ENCODE peak calls at places on chromosomes 3 and 15, in nine cellular contexts. One of them, this sample, is unnamed.

GRCh38 chr15:48425051-48425450 is 93.8 kb downstream of the DUT start:
- DNase-seq in endothelial cell: no peak
- DNase-seq in cardiac muscle cell: no peak
- DNase-seq in AG09319: no peak
- DNase-seq in left cardiac atrium: no peak
- DNase-seq in psoas muscle: no peak
- DNase-seq in right cardiac atrium: no peak
- DNase-seq in effector CD4-positive, alpha-beta T cell: no peak
- DNase-seq in AG04450: no peak
- DNase-seq in this sample: no peak

GRCh38 chr15:57384024-57384423 is 7.7 kb downstream of the CGNL1 start:
- DNase-seq in endothelial cell: no peak
- DNase-seq in AG04450: no peak
- DNase-seq in effector CD4-positive, alpha-beta T cell: no peak
- DNase-seq in cardiac muscle cell: peak; percentile 56
- DNase-seq in right cardiac atrium: peak; percentile 45
- DNase-seq in psoas muscle: no peak
- DNase-seq in AG09319: no peak
- DNase-seq in left cardiac atrium: peak; percentile 48
- DNase-seq in this sample: no peak

GRCh38 chr15:69568621-69569020 is 116.0 kb downstream of the RPLP1 start:
- DNase-seq in right cardiac atrium: no peak
- DNase-seq in endothelial cell: no peak
- DNase-seq in AG04450: peak; percentile 36
- DNase-seq in psoas muscle: no peak
- DNase-seq in AG09319: no peak
- DNase-seq in cardiac muscle cell: peak; percentile 85
- DNase-seq in left cardiac atrium: no peak
- DNase-seq in effector CD4-positive, alpha-beta T cell: no peak
- DNase-seq in this sample: peak; percentile 53

GRCh38 chr3:156997351-156997750 is 162.6 kb downstream of the CCNL1 start:
- DNase-seq in endothelial cell: no peak
- DNase-seq in left cardiac atrium: no peak
- DNase-seq in AG09319: peak; percentile 11
- DNase-seq in cardiac muscle cell: peak; percentile 48
- DNase-seq in AG04450: no peak
- DNase-seq in effector CD4-positive, alpha-beta T cell: no peak
- DNase-seq in psoas muscle: no peak
- DNase-seq in right cardiac atrium: no peak
- DNase-seq in this sample: no peak

GRCh38 chr3:120469440-120470415 is 18.9 kb upstream of the FSTL1 start:
- DNase-seq in AG04450: no peak
- DNase-seq in effector CD4-positive, alpha-beta T cell: no peak
- DNase-seq in AG09319: no peak
- DNase-seq in right cardiac atrium: peak; percentile 47
- DNase-seq in left cardiac atrium: no peak
- DNase-seq in endothelial cell: no peak
- DNase-seq in cardiac muscle cell: peak; percentile 40
- DNase-seq in psoas muscle: no peak
- DNase-seq in this sample: no peak

GRCh38 chr3:136512391-136512790 is 239.8 kb downstream of the STAG1 start:
- DNase-seq in AG04450: peak; percentile 20
- DNase-seq in AG09319: peak; percentile 44
- DNase-seq in right cardiac atrium: no peak
- DNase-seq in effector CD4-positive, alpha-beta T cell: no peak
- DNase-seq in left cardiac atrium: no peak
- DNase-seq in psoas muscle: no peak
- DNase-seq in endothelial cell: no peak
- DNase-seq in cardiac muscle cell: no peak
- DNase-seq in this sample: no peak

GRCh38 chr15:60539881-60540613 is 61.1 kb upstream of the ICE2 start:
- DNase-seq in left cardiac atrium: no peak
- DNase-seq in right cardiac atrium: no peak
- DNase-seq in endothelial cell: no peak
- DNase-seq in psoas muscle: no peak
- DNase-seq in AG09319: no peak
- DNase-seq in AG04450: no peak
- DNase-seq in cardiac muscle cell: no peak
- DNase-seq in effector CD4-positive, alpha-beta T cell: no peak
- DNase-seq in this sample: no peak

GRCh38 chr3:172470588-172470987 is 22.3 kb upstream of the GHSR start:
- DNase-seq in cardiac muscle cell: no peak
- DNase-seq in psoas muscle: no peak
- DNase-seq in AG09319: no peak
- DNase-seq in AG04450: no peak
- DNase-seq in effector CD4-positive, alpha-beta T cell: no peak
- DNase-seq in left cardiac atrium: no peak
- DNase-seq in right cardiac atrium: no peak
- DNase-seq in endothelial cell: no peak
- DNase-seq in this sample: no peak

GRCh38 chr3:19632099-19633074 is 301.6 kb downstream of the EFHB start:
- DNase-seq in AG09319: no peak
- DNase-seq in psoas muscle: no peak
- DNase-seq in right cardiac atrium: no peak
- DNase-seq in endothelial cell: no peak
- DNase-seq in cardiac muscle cell: no peak
- DNase-seq in effector CD4-positive, alpha-beta T cell: no peak
- DNase-seq in AG04450: no peak
- DNase-seq in left cardiac atrium: no peak
- DNase-seq in this sample: no peak

GRCh38 chr15:32029409-32029861 is 880 bp upstream of the CHRNA7 start:
- DNase-seq in left cardiac atrium: no peak
- DNase-seq in psoas muscle: peak; percentile 50
- DNase-seq in endothelial cell: peak; percentile 67
- DNase-seq in AG09319: no peak
- DNase-seq in cardiac muscle cell: peak; percentile 3
- DNase-seq in AG04450: no peak
- DNase-seq in effector CD4-positive, alpha-beta T cell: no peak
- DNase-seq in right cardiac atrium: no peak
- DNase-seq in this sample: no peak

GRCh38 chr3:5165698-5166097 is 21.8 kb upstream of the EDEM1 start:
- DNase-seq in AG09319: no peak
- DNase-seq in psoas muscle: no peak
- DNase-seq in AG04450: no peak
- DNase-seq in left cardiac atrium: no peak
- DNase-seq in endothelial cell: no peak
- DNase-seq in cardiac muscle cell: no peak
- DNase-seq in effector CD4-positive, alpha-beta T cell: no peak
- DNase-seq in right cardiac atrium: no peak
- DNase-seq in this sample: no peak

GRCh38 chr3:152323834-152324233 is 55.1 kb downstream of the MBNL1 start:
- DNase-seq in psoas muscle: no peak
- DNase-seq in AG04450: no peak
- DNase-seq in cardiac muscle cell: no peak
- DNase-seq in endothelial cell: no peak
- DNase-seq in left cardiac atrium: no peak
- DNase-seq in right cardiac atrium: no peak
- DNase-seq in AG09319: no peak
- DNase-seq in effector CD4-positive, alpha-beta T cell: no peak
- DNase-seq in this sample: no peak

GRCh38 chr3:47394867-47395266 is 14.0 kb downstream of the PTPN23 start:
- DNase-seq in endothelial cell: no peak
- DNase-seq in right cardiac atrium: no peak
- DNase-seq in psoas muscle: no peak
- DNase-seq in cardiac muscle cell: no peak
- DNase-seq in AG09319: no peak
- DNase-seq in effector CD4-positive, alpha-beta T cell: no peak
- DNase-seq in AG04450: no peak
- DNase-seq in left cardiac atrium: no peak
- DNase-seq in this sample: no peak

GRCh38 chr15:65954289-65954741 is 85.0 kb downstream of the RAB11A start:
- DNase-seq in effector CD4-positive, alpha-beta T cell: no peak
- DNase-seq in cardiac muscle cell: peak; percentile 74
- DNase-seq in AG09319: no peak
- DNase-seq in psoas muscle: no peak
- DNase-seq in right cardiac atrium: no peak
- DNase-seq in left cardiac atrium: no peak
- DNase-seq in endothelial cell: no peak
- DNase-seq in AG04450: no peak
- DNase-seq in this sample: no peak

GRCh38 chr15:63334821-63335220 is 46.8 kb downstream of the CA12 start:
- DNase-seq in AG09319: no peak
- DNase-seq in AG04450: no peak
- DNase-seq in psoas muscle: no peak
- DNase-seq in endothelial cell: no peak
- DNase-seq in left cardiac atrium: no peak
- DNase-seq in right cardiac atrium: no peak
- DNase-seq in effector CD4-positive, alpha-beta T cell: no peak
- DNase-seq in cardiac muscle cell: no peak
- DNase-seq in this sample: no peak

GRCh38 chr15:63596666-63597032 is 538 bp upstream of the FBXL22 start:
- DNase-seq in effector CD4-positive, alpha-beta T cell: no peak
- DNase-seq in psoas muscle: no peak
- DNase-seq in left cardiac atrium: no peak
- DNase-seq in cardiac muscle cell: no peak
- DNase-seq in right cardiac atrium: no peak
- DNase-seq in AG04450: no peak
- DNase-seq in endothelial cell: no peak
- DNase-seq in AG09319: peak; percentile 51
- DNase-seq in this sample: no peak

GRCh38 chr3:191339313-191339917 is 9.1 kb upstream of the UTS2B start:
- DNase-seq in cardiac muscle cell: no peak
- DNase-seq in right cardiac atrium: no peak
- DNase-seq in AG09319: no peak
- DNase-seq in endothelial cell: no peak
- DNase-seq in AG04450: no peak
- DNase-seq in left cardiac atrium: no peak
- DNase-seq in psoas muscle: no peak
- DNase-seq in effector CD4-positive, alpha-beta T cell: no peak
- DNase-seq in this sample: no peak

GRCh38 chr3:186152361-186152798 is 43.5 kb upstream of the ETV5 start:
- DNase-seq in psoas muscle: no peak
- DNase-seq in cardiac muscle cell: no peak
- DNase-seq in right cardiac atrium: no peak
- DNase-seq in left cardiac atrium: no peak
- DNase-seq in AG04450: no peak
- DNase-seq in AG09319: no peak
- DNase-seq in effector CD4-positive, alpha-beta T cell: no peak
- DNase-seq in endothelial cell: no peak
- DNase-seq in this sample: no peak

GRCh38 chr3:58607816-58608215 is 30.6 kb upstream of the FAM107A start:
- DNase-seq in AG09319: no peak
- DNase-seq in AG04450: no peak
- DNase-seq in effector CD4-positive, alpha-beta T cell: no peak
- DNase-seq in endothelial cell: no peak
- DNase-seq in psoas muscle: no peak
- DNase-seq in right cardiac atrium: no peak
- DNase-seq in left cardiac atrium: no peak
- DNase-seq in cardiac muscle cell: no peak
- DNase-seq in this sample: no peak

GRCh38 chr15:77370580-77370979 is 49.3 kb downstream of the PEAK1 start:
- DNase-seq in right cardiac atrium: no peak
- DNase-seq in psoas muscle: no peak
- DNase-seq in left cardiac atrium: no peak
- DNase-seq in effector CD4-positive, alpha-beta T cell: no peak
- DNase-seq in cardiac muscle cell: peak; percentile 40
- DNase-seq in AG09319: no peak
- DNase-seq in AG04450: no peak
- DNase-seq in endothelial cell: no peak
- DNase-seq in this sample: no peak

GRCh38 chr3:40187945-40188344 is 121.6 kb upstream of the EIF1B start:
- DNase-seq in cardiac muscle cell: no peak
- DNase-seq in left cardiac atrium: no peak
- DNase-seq in AG09319: no peak
- DNase-seq in AG04450: no peak
- DNase-seq in endothelial cell: no peak
- DNase-seq in psoas muscle: no peak
- DNase-seq in right cardiac atrium: no peak
- DNase-seq in effector CD4-positive, alpha-beta T cell: no peak
- DNase-seq in this sample: no peak

GRCh38 chr15:25939122-25939521 is 76.0 kb upstream of the ATP10A start:
- DNase-seq in cardiac muscle cell: no peak
- DNase-seq in endothelial cell: no peak
- DNase-seq in left cardiac atrium: no peak
- DNase-seq in psoas muscle: no peak
- DNase-seq in AG09319: no peak
- DNase-seq in effector CD4-positive, alpha-beta T cell: no peak
- DNase-seq in right cardiac atrium: no peak
- DNase-seq in AG04450: no peak
- DNase-seq in this sample: no peak

GRCh38 chr3:102179321-102180290 is 255.2 kb upstream of the ZPLD1 start:
- DNase-seq in AG04450: no peak
- DNase-seq in cardiac muscle cell: peak; percentile 38
- DNase-seq in endothelial cell: no peak
- DNase-seq in left cardiac atrium: no peak
- DNase-seq in right cardiac atrium: no peak
- DNase-seq in psoas muscle: no peak
- DNase-seq in AG09319: no peak
- DNase-seq in effector CD4-positive, alpha-beta T cell: no peak
- DNase-seq in this sample: no peak

GRCh38 chr3:151228291-151229125 is 25.5 kb upstream of the GPR171 start:
- DNase-seq in right cardiac atrium: no peak
- DNase-seq in AG04450: peak; percentile 43
- DNase-seq in endothelial cell: no peak
- DNase-seq in cardiac muscle cell: peak; percentile 60
- DNase-seq in psoas muscle: no peak
- DNase-seq in left cardiac atrium: no peak
- DNase-seq in effector CD4-positive, alpha-beta T cell: no peak
- DNase-seq in AG09319: peak; percentile 25
- DNase-seq in this sample: no peak

GRCh38 chr15:38254065-38254883 is 1.6 kb downstream of the SPRED1 start:
- DNase-seq in AG09319: no peak
- DNase-seq in left cardiac atrium: peak; percentile 29
- DNase-seq in AG04450: no peak
- DNase-seq in psoas muscle: no peak
- DNase-seq in cardiac muscle cell: peak; percentile 67
- DNase-seq in right cardiac atrium: no peak
- DNase-seq in effector CD4-positive, alpha-beta T cell: no peak
- DNase-seq in endothelial cell: peak; percentile 8
- DNase-seq in this sample: no peak

GRCh38 chr15:71807125-71807629 is 3.2 kb upstream of the NR2E3 start:
- DNase-seq in cardiac muscle cell: no peak
- DNase-seq in psoas muscle: no peak
- DNase-seq in effector CD4-positive, alpha-beta T cell: no peak
- DNase-seq in AG09319: no peak
- DNase-seq in AG04450: no peak
- DNase-seq in left cardiac atrium: no peak
- DNase-seq in endothelial cell: no peak
- DNase-seq in right cardiac atrium: no peak
- DNase-seq in this sample: no peak

GRCh38 chr15:69615756-69616155 is 163.1 kb downstream of the RPLP1 start:
- DNase-seq in psoas muscle: no peak
- DNase-seq in cardiac muscle cell: no peak
- DNase-seq in left cardiac atrium: no peak
- DNase-seq in AG09319: no peak
- DNase-seq in right cardiac atrium: no peak
- DNase-seq in AG04450: no peak
- DNase-seq in effector CD4-positive, alpha-beta T cell: no peak
- DNase-seq in endothelial cell: no peak
- DNase-seq in this sample: no peak

GRCh38 chr3:107752202-107752990 is 229.6 kb downstream of the BBX start:
- DNase-seq in endothelial cell: peak; percentile 29
- DNase-seq in AG04450: no peak
- DNase-seq in psoas muscle: no peak
- DNase-seq in effector CD4-positive, alpha-beta T cell: no peak
- DNase-seq in AG09319: no peak
- DNase-seq in cardiac muscle cell: peak; percentile 52
- DNase-seq in right cardiac atrium: no peak
- DNase-seq in left cardiac atrium: no peak
- DNase-seq in this sample: no peak

GRCh38 chr15:49423906-49424520 is 971 bp downstream of the FGF7 start:
- DNase-seq in endothelial cell: no peak
- DNase-seq in AG09319: no peak
- DNase-seq in psoas muscle: no peak
- DNase-seq in effector CD4-positive, alpha-beta T cell: no peak
- DNase-seq in cardiac muscle cell: peak; percentile 69
- DNase-seq in right cardiac atrium: no peak
- DNase-seq in left cardiac atrium: no peak
- DNase-seq in AG04450: no peak
- DNase-seq in this sample: no peak

GRCh38 chr3:82100378-82100777 is 338.9 kb upstream of the GBE1 start:
- DNase-seq in left cardiac atrium: no peak
- DNase-seq in right cardiac atrium: no peak
- DNase-seq in cardiac muscle cell: no peak
- DNase-seq in effector CD4-positive, alpha-beta T cell: no peak
- DNase-seq in AG04450: no peak
- DNase-seq in endothelial cell: no peak
- DNase-seq in AG09319: no peak
- DNase-seq in psoas muscle: no peak
- DNase-seq in this sample: no peak

GRCh38 chr3:33664195-33664594 is 53.9 kb downstream of the CLASP2 start:
- DNase-seq in effector CD4-positive, alpha-beta T cell: no peak
- DNase-seq in endothelial cell: no peak
- DNase-seq in AG04450: peak; percentile 38
- DNase-seq in cardiac muscle cell: peak; percentile 75
- DNase-seq in right cardiac atrium: no peak
- DNase-seq in left cardiac atrium: no peak
- DNase-seq in AG09319: peak; percentile 48
- DNase-seq in psoas muscle: no peak
- DNase-seq in this sample: no peak

This sample was measured in amniotic stem cell.